ENCODE peak calls at places on chromosome 17, in ten cellular contexts. One of them, this sample, is unnamed.

GRCh38 chr17:48031966-48032365 is 5.6 kb downstream of the COPZ2 start:
- DNase-seq in foreskin fibroblast: no peak
- DNase-seq in PC-3: no peak
- DNase-seq in brain microvascular endothelial cell: no peak
- DNase-seq in PC-9: no peak
- DNase-seq in esophagus squamous epithelium: no peak
- DNase-seq in heart left ventricle: no peak
- DNase-seq in right atrium auricular region: no peak
- DNase-seq in GM23338: no peak
- DNase-seq in IMR-90: no peak
- DNase-seq in this sample: no peak

GRCh38 chr17:4854181-4854681 is 21.1 kb downstream of the MINK1 start:
- DNase-seq in foreskin fibroblast: no peak
- DNase-seq in PC-3: peak
- DNase-seq in brain microvascular endothelial cell: no peak
- DNase-seq in PC-9: no peak
- DNase-seq in esophagus squamous epithelium: no peak
- DNase-seq in heart left ventricle: no peak
- DNase-seq in right atrium auricular region: no peak
- DNase-seq in GM23338: no peak
- DNase-seq in IMR-90: peak
- DNase-seq in this sample: peak

GRCh38 chr17:8360260-8360659 is 16.2 kb downstream of the KRABD2 start:
- DNase-seq in foreskin fibroblast: no peak
- DNase-seq in PC-3: no peak
- DNase-seq in brain microvascular endothelial cell: no peak
- DNase-seq in PC-9: no peak
- DNase-seq in esophagus squamous epithelium: no peak
- DNase-seq in heart left ventricle: no peak
- DNase-seq in right atrium auricular region: no peak
- DNase-seq in GM23338: no peak
- DNase-seq in IMR-90: no peak
- DNase-seq in this sample: no peak

GRCh38 chr17:44069974-44070454 is 521 bp upstream of the G6PC3 start:
- DNase-seq in foreskin fibroblast: no peak
- DNase-seq in PC-3: no peak
- DNase-seq in brain microvascular endothelial cell: no peak
- DNase-seq in PC-9: no peak
- DNase-seq in esophagus squamous epithelium: no peak
- DNase-seq in heart left ventricle: no peak
- DNase-seq in right atrium auricular region: no peak
- DNase-seq in GM23338: peak
- DNase-seq in IMR-90: no peak
- DNase-seq in this sample: peak

GRCh38 chr17:42411321-42411820 is 11.7 kb downstream of the CAVIN1 start:
- DNase-seq in foreskin fibroblast: no peak
- DNase-seq in PC-3: no peak
- DNase-seq in brain microvascular endothelial cell: no peak
- DNase-seq in PC-9: no peak
- DNase-seq in esophagus squamous epithelium: no peak
- DNase-seq in heart left ventricle: no peak
- DNase-seq in right atrium auricular region: no peak
- DNase-seq in GM23338: no peak
- DNase-seq in IMR-90: no peak
- DNase-seq in this sample: no peak

GRCh38 chr17:54426287-54426886 is 474.3 kb upstream of the TOM1L1 start:
- DNase-seq in foreskin fibroblast: no peak
- DNase-seq in PC-3: peak
- DNase-seq in brain microvascular endothelial cell: no peak
- DNase-seq in PC-9: no peak
- DNase-seq in esophagus squamous epithelium: no peak
- DNase-seq in heart left ventricle: no peak
- DNase-seq in right atrium auricular region: no peak
- DNase-seq in GM23338: peak
- DNase-seq in IMR-90: no peak
- DNase-seq in this sample: peak

GRCh38 chr17:43578699-43579569 is 32.8 kb upstream of the ETV4 start:
- DNase-seq in foreskin fibroblast: peak
- DNase-seq in PC-3: peak
- DNase-seq in brain microvascular endothelial cell: peak
- DNase-seq in PC-9: peak
- DNase-seq in esophagus squamous epithelium: no peak
- DNase-seq in heart left ventricle: no peak
- DNase-seq in right atrium auricular region: no peak
- DNase-seq in GM23338: peak
- DNase-seq in IMR-90: peak
- DNase-seq in this sample: peak

GRCh38 chr17:10429416-10430045 is 7.8 kb upstream of the MYH8 start:
- DNase-seq in foreskin fibroblast: no peak
- DNase-seq in PC-3: no peak
- DNase-seq in brain microvascular endothelial cell: no peak
- DNase-seq in PC-9: no peak
- DNase-seq in esophagus squamous epithelium: no peak
- DNase-seq in heart left ventricle: no peak
- DNase-seq in right atrium auricular region: no peak
- DNase-seq in GM23338: peak
- DNase-seq in IMR-90: peak
- DNase-seq in this sample: no peak

GRCh38 chr17:69757794-69758430 is 317.1 kb upstream of the KCNJ16 start:
- DNase-seq in foreskin fibroblast: peak
- DNase-seq in PC-3: peak
- DNase-seq in brain microvascular endothelial cell: peak
- DNase-seq in PC-9: no peak
- DNase-seq in esophagus squamous epithelium: no peak
- DNase-seq in heart left ventricle: no peak
- DNase-seq in right atrium auricular region: no peak
- DNase-seq in GM23338: no peak
- DNase-seq in IMR-90: peak
- DNase-seq in this sample: peak

GRCh38 chr17:1090454-1091189 is 89.2 kb downstream of the ABR start:
- DNase-seq in foreskin fibroblast: no peak
- DNase-seq in PC-3: no peak
- DNase-seq in brain microvascular endothelial cell: no peak
- DNase-seq in PC-9: no peak
- DNase-seq in esophagus squamous epithelium: no peak
- DNase-seq in heart left ventricle: no peak
- DNase-seq in right atrium auricular region: no peak
- DNase-seq in GM23338: no peak
- DNase-seq in IMR-90: no peak
- DNase-seq in this sample: peak

GRCh38 chr17:70636517-70637133 is 467.3 kb downstream of the KCNJ2 start:
- DNase-seq in foreskin fibroblast: peak
- DNase-seq in PC-3: peak
- DNase-seq in brain microvascular endothelial cell: peak
- DNase-seq in PC-9: peak
- DNase-seq in esophagus squamous epithelium: no peak
- DNase-seq in heart left ventricle: no peak
- DNase-seq in right atrium auricular region: no peak
- DNase-seq in GM23338: peak
- DNase-seq in IMR-90: peak
- DNase-seq in this sample: peak

GRCh38 chr17:55737976-55738501 is 12.8 kb upstream of the PCTP start:
- DNase-seq in foreskin fibroblast: no peak
- DNase-seq in PC-3: no peak
- DNase-seq in brain microvascular endothelial cell: no peak
- DNase-seq in PC-9: no peak
- DNase-seq in esophagus squamous epithelium: no peak
- DNase-seq in heart left ventricle: no peak
- DNase-seq in right atrium auricular region: no peak
- DNase-seq in GM23338: no peak
- DNase-seq in IMR-90: no peak
- DNase-seq in this sample: no peak

GRCh38 chr17:79760197-79760906 is 17.6 kb upstream of the CBX2 start:
- DNase-seq in foreskin fibroblast: no peak
- DNase-seq in PC-3: no peak
- DNase-seq in brain microvascular endothelial cell: no peak
- DNase-seq in PC-9: no peak
- DNase-seq in esophagus squamous epithelium: no peak
- DNase-seq in heart left ventricle: no peak
- DNase-seq in right atrium auricular region: no peak
- DNase-seq in GM23338: no peak
- DNase-seq in IMR-90: no peak
- DNase-seq in this sample: peak

GRCh38 chr17:61185385-61185784 is 214.3 kb upstream of the TBX2 start:
- DNase-seq in foreskin fibroblast: no peak
- DNase-seq in PC-3: no peak
- DNase-seq in brain microvascular endothelial cell: no peak
- DNase-seq in PC-9: no peak
- DNase-seq in esophagus squamous epithelium: no peak
- DNase-seq in heart left ventricle: no peak
- DNase-seq in right atrium auricular region: no peak
- DNase-seq in GM23338: no peak
- DNase-seq in IMR-90: no peak
- DNase-seq in this sample: no peak

GRCh38 chr17:81456091-81456490 is 56.5 kb downstream of the ACTG1 start:
- DNase-seq in foreskin fibroblast: no peak
- DNase-seq in PC-3: no peak
- DNase-seq in brain microvascular endothelial cell: no peak
- DNase-seq in PC-9: no peak
- DNase-seq in esophagus squamous epithelium: no peak
- DNase-seq in heart left ventricle: no peak
- DNase-seq in right atrium auricular region: no peak
- DNase-seq in GM23338: no peak
- DNase-seq in IMR-90: no peak
- DNase-seq in this sample: no peak

GRCh38 chr17:81453049-81453448 is 57.8 kb downstream of the BAHCC1 start:
- DNase-seq in foreskin fibroblast: no peak
- DNase-seq in PC-3: no peak
- DNase-seq in brain microvascular endothelial cell: no peak
- DNase-seq in PC-9: no peak
- DNase-seq in esophagus squamous epithelium: no peak
- DNase-seq in heart left ventricle: no peak
- DNase-seq in right atrium auricular region: no peak
- DNase-seq in GM23338: no peak
- DNase-seq in IMR-90: no peak
- DNase-seq in this sample: no peak

GRCh38 chr17:81453712-81454111 is 58.5 kb downstream of the BAHCC1 start:
- DNase-seq in foreskin fibroblast: no peak
- DNase-seq in PC-3: no peak
- DNase-seq in brain microvascular endothelial cell: no peak
- DNase-seq in PC-9: no peak
- DNase-seq in esophagus squamous epithelium: no peak
- DNase-seq in heart left ventricle: no peak
- DNase-seq in right atrium auricular region: no peak
- DNase-seq in GM23338: no peak
- DNase-seq in IMR-90: no peak
- DNase-seq in this sample: no peak

GRCh38 chr17:81455387-81455786 is 57.2 kb downstream of the ACTG1 start:
- DNase-seq in foreskin fibroblast: no peak
- DNase-seq in PC-3: no peak
- DNase-seq in brain microvascular endothelial cell: no peak
- DNase-seq in PC-9: no peak
- DNase-seq in esophagus squamous epithelium: no peak
- DNase-seq in heart left ventricle: no peak
- DNase-seq in right atrium auricular region: no peak
- DNase-seq in GM23338: no peak
- DNase-seq in IMR-90: no peak
- DNase-seq in this sample: no peak

GRCh38 chr17:81454473-81454872 is 58.1 kb downstream of the ACTG1 start:
- DNase-seq in foreskin fibroblast: no peak
- DNase-seq in PC-3: no peak
- DNase-seq in brain microvascular endothelial cell: no peak
- DNase-seq in PC-9: no peak
- DNase-seq in esophagus squamous epithelium: no peak
- DNase-seq in heart left ventricle: no peak
- DNase-seq in right atrium auricular region: no peak
- DNase-seq in GM23338: no peak
- DNase-seq in IMR-90: no peak
- DNase-seq in this sample: no peak
- H3K4me3 ChIP-seq in foreskin fibroblast: no peak
- H3K4me3 ChIP-seq in PC-3: no peak
- H3K4me3 ChIP-seq in brain microvascular endothelial cell: no peak
- H3K4me3 ChIP-seq in PC-9: no peak
- H3K4me3 ChIP-seq in esophagus squamous epithelium: no peak
- H3K4me3 ChIP-seq in heart left ventricle: no peak
- H3K4me3 ChIP-seq in right atrium auricular region: no peak
- H3K4me3 ChIP-seq in GM23338: no peak
- H3K4me3 ChIP-seq in IMR-90: no peak
- H3K4me3 ChIP-seq in this sample: no peak

GRCh38 chr17:28426081-28426519 is 20.1 kb upstream of the SLC46A1 start:
- DNase-seq in foreskin fibroblast: no peak
- DNase-seq in PC-3: peak
- DNase-seq in brain microvascular endothelial cell: no peak
- DNase-seq in PC-9: no peak
- DNase-seq in esophagus squamous epithelium: no peak
- DNase-seq in heart left ventricle: no peak
- DNase-seq in right atrium auricular region: peak
- DNase-seq in GM23338: peak
- DNase-seq in IMR-90: no peak
- DNase-seq in this sample: peak
- TF ChIP-seq CTCF in foreskin fibroblast: peak
- TF ChIP-seq CTCF in PC-3: peak
- TF ChIP-seq CTCF in brain microvascular endothelial cell: peak
- TF ChIP-seq CTCF in PC-9: peak
- TF ChIP-seq CTCF in esophagus squamous epithelium: peak
- TF ChIP-seq CTCF in heart left ventricle: no peak
- TF ChIP-seq CTCF in right atrium auricular region: no peak
- TF ChIP-seq CTCF in GM23338: peak
- TF ChIP-seq CTCF in IMR-90: peak
- TF ChIP-seq CTCF in this sample: peak

GRCh38 chr17:78316115-78316866 is 43.6 kb downstream of the SOCS3 start:
- DNase-seq in foreskin fibroblast: no peak
- DNase-seq in PC-3: no peak
- DNase-seq in brain microvascular endothelial cell: no peak
- DNase-seq in PC-9: no peak
- DNase-seq in esophagus squamous epithelium: no peak
- DNase-seq in heart left ventricle: no peak
- DNase-seq in right atrium auricular region: no peak
- DNase-seq in GM23338: peak
- DNase-seq in IMR-90: no peak
- DNase-seq in this sample: no peak
- H3K4me3 ChIP-seq in foreskin fibroblast: peak
- H3K4me3 ChIP-seq in PC-3: peak
- H3K4me3 ChIP-seq in brain microvascular endothelial cell: no peak
- H3K4me3 ChIP-seq in PC-9: peak
- H3K4me3 ChIP-seq in esophagus squamous epithelium: peak
- H3K4me3 ChIP-seq in heart left ventricle: no peak
- H3K4me3 ChIP-seq in right atrium auricular region: no peak
- H3K4me3 ChIP-seq in GM23338: peak
- H3K4me3 ChIP-seq in IMR-90: no peak
- H3K4me3 ChIP-seq in this sample: no peak

DNA sequence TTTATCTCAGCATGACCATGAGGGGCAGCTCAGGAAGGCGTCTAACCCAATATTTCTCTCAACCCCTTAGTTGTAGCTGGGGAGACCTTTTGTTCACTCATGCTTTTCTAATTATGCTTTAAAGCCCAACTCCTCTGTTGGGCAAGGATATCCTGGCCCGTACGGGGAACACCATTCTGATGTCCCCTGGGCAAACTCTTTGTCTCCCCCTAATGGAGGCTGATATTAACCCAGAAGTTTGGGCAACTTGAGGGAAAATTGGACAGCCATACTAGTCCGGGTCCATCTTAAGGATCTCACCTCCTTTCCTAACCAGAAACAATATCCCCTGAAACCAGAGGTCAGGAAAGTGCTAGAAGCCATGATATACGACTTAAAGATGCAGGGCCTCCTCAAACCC is 143.7 kb upstream of the COX10 start:
- DNase-seq in foreskin fibroblast: no peak
- DNase-seq in PC-3: peak
- DNase-seq in brain microvascular endothelial cell: no peak
- DNase-seq in PC-9: no peak
- DNase-seq in esophagus squamous epithelium: no peak
- DNase-seq in heart left ventricle: no peak
- DNase-seq in right atrium auricular region: no peak
- DNase-seq in GM23338: no peak
- DNase-seq in IMR-90: no peak
- DNase-seq in this sample: no peak
- TF ChIP-seq CTCF in foreskin fibroblast: no peak
- TF ChIP-seq CTCF in PC-3: peak
- TF ChIP-seq CTCF in brain microvascular endothelial cell: peak
- TF ChIP-seq CTCF in PC-9: no peak
- TF ChIP-seq CTCF in esophagus squamous epithelium: peak
- TF ChIP-seq CTCF in heart left ventricle: no peak
- TF ChIP-seq CTCF in right atrium auricular region: no peak
- TF ChIP-seq CTCF in GM23338: peak
- TF ChIP-seq CTCF in IMR-90: peak
- TF ChIP-seq CTCF in this sample: no peak